ENCODE peak calls at places on chromosomes 16 and 17, in five cellular contexts. G is lower lobe of right lung, C is heart left ventricle, H is uterus, X is breast epithelium. Q is an unnamed sample. For H3K4me1, the result is how much of the 10 kb centered on the place peaks cover.

GRCh38 chr16:84884311-84885023 is 64.7 kb downstream of the CRISPLD2 start:
- DNase-seq in G (no peak), C (peak), X (peak), H (no peak), Q (no peak)

GRCh38 chr17:67046398-67046797 is 2.0 kb downstream of the CACNG1 start:
- DNase-seq in C (no peak), H (no peak), G (no peak), X (no peak), Q (no peak)

GRCh38 chr17:73874008-73874407 is 229.8 kb upstream of the SDK2 start:
- DNase-seq in X (no peak), C (no peak), G (no peak), H (no peak), Q (no peak)

GRCh38 chr17:49511810-49512209 is 16.7 kb downstream of the NGFR start:
- DNase-seq in C (no peak), H (no peak), X (no peak), G (no peak), Q (no peak)

GRCh38 chr16:72246423-72246822 is 74.5 kb upstream of the PMFBP1 start:
- DNase-seq in H (no peak), C (no peak), X (no peak), G (no peak), Q (no peak)

GRCh38 chr17:77555741-77556291 is 402.7 kb upstream of the TNRC6C start:
- DNase-seq in G (peak), C (peak), H (no peak), X (peak), Q (no peak)

GRCh38 chr16:88453621-88454314 is 688 bp downstream of the ZFPM1 start:
- DNase-seq in G (no peak), X (no peak), H (no peak), C (no peak), Q (peak)

GRCh38 chr17:63082273-63082861 is 116.3 kb downstream of the TANC2 start:
- DNase-seq in X (no peak), C (no peak), G (no peak), H (no peak), Q (no peak)

GRCh38 chr17:46192484-46193245 is 564 bp downstream of the KANSL1 start:
- DNase-seq in H (peak), C (peak), G (peak), X (peak), Q (peak)

GRCh38 chr16:48576927-48577326 is 33.1 kb downstream of the N4BP1 start:
- DNase-seq in G (no peak), X (no peak), C (no peak), H (no peak), Q (no peak)

GRCh38 chr16:15043344-15043743 is 12.5 kb downstream of the NTAN1 start:
- DNase-seq in H (no peak), C (no peak), G (no peak), X (no peak), Q (no peak)

GRCh38 chr16:88732172-88732960 is 26.1 kb downstream of the CTU2 start:
- DNase-seq in G (no peak), C (no peak), H (no peak), X (no peak), Q (no peak)

GRCh38 chr16:24721830-24722238 is 7.6 kb upstream of the TNRC6A start:
- DNase-seq in H (no peak), X (no peak), G (no peak), C (no peak), Q (no peak)

DNA sequence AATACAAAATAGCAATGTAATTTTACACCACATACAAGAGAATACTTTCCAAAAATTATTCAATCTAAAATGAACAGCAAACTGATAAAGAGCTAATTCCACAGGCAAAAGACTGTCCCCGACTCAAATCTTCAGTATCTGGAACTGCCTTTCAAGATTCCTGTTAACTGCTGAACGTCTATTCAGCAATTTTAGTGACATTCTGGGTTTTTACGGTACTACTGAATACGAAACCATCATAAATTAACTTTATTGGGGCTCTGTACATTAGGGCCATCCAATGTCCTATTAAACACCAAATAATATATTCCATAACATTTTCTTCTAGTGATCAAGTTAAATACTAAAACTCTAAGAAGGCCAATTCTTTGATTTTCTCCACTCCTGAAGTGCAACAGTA is 1.6 kb downstream of the FBXL20 start:
- DNase-seq in C (no peak), G (no peak), X (no peak), H (no peak), Q (no peak)
- H3K4me1 ChIP-seq in C (under half), G (under half), X (under half), H (under half), Q (under half)

DNA sequence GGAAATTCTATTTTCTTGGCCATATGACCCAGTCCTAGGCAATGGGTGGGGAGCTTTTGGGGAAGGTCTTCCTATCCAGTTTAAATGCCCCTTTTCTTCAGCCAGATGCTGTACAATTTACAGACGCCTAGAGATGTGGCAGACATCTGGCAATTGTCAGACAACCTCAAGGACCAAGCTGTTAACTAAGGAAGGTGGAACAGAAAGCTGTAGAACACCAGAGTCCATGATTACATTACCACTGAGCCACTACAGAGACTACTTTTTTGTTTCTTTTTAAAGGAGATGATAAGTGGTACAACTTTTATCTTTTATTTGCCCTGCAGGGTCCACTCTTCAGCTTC is 21.1 kb upstream of the CORO6 start:
- DNase-seq in H (no peak), G (no peak), C (no peak), X (no peak), Q (no peak)
- H3K4me1 ChIP-seq in H (under half), G (half or more), C (half or more), X (under half), Q (under half)

DNA sequence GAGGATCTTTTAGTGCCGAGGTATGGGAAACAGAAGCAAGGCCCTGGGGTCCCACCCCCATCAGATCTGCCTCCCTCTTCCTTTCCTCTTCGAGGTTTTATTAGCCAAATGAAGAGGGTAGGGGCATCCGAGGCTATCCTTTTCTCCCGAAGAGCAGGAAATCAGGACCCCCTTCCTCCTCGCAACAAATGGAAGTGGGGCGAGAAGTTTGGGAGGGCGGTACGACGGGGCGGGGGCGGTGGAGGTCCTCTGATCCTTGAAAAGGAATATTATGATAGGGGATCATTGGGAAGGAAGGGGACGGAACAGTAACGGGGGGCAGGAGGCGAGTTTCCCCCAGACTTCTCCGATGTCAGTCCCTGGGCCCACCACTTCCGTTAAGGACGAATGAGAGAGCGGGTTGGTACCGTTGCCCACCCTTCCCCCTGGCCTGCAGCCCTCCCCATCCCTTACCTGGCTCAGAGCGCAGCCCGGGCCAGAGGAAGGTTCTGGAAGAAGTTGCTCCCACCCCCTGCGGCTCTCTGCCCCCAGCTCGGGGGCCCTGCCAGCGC is 309 bp downstream of the FOXJ1 start:
- DNase-seq in C (no peak), H (no peak), G (no peak), X (no peak), Q (no peak)
- H3K4me1 ChIP-seq in C (under half), H (under half), G (under half), X (under half), Q (half or more)

DNA sequence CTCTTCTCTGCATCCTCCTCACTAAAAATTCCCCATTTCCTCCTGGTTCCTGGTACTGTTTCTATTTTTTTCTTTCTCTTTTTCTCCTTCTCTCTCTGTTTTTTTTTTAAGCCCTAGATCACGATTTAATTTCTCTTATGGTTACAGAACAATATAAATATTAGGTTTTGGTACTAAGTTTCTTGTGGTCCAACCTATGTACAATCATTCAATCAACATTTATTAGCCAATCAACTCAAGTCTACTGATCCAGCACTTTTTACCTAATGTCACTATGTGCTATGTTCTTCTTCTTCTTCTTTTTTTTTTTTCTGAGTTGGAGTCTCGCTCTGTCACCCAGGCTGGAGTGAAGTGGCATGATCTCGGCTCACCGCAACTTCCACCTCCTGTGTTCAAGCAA is 12.6 kb downstream of the RTN4RL1 start:
- DNase-seq in G (no peak), C (no peak), X (no peak), H (no peak), Q (no peak)
- H3K4me1 ChIP-seq in G (under half), C (under half), X (under half), H (under half), Q (under half)

GRCh38 chr17:42016952-42017865 is at the start of gene DNAJC7:
- DNase-seq in C (peak), G (peak), H (peak), X (peak), Q (peak)

GRCh38 chr17:42018339-42018738 is 1.1 kb upstream of the DNAJC7 start:
- DNase-seq in G (no peak), H (no peak), C (no peak), X (no peak), Q (no peak)

GRCh38 chr17:42017866-42018200 is 594 bp upstream of the DNAJC7 start:
- DNase-seq in C (no peak), G (no peak), X (no peak), H (no peak), Q (no peak)

GRCh38 chr17:42018988-42019387 is 902 bp upstream of the NKIRAS2 start:
- DNase-seq in H (no peak), C (no peak), G (no peak), X (no peak), Q (no peak)

DNA sequence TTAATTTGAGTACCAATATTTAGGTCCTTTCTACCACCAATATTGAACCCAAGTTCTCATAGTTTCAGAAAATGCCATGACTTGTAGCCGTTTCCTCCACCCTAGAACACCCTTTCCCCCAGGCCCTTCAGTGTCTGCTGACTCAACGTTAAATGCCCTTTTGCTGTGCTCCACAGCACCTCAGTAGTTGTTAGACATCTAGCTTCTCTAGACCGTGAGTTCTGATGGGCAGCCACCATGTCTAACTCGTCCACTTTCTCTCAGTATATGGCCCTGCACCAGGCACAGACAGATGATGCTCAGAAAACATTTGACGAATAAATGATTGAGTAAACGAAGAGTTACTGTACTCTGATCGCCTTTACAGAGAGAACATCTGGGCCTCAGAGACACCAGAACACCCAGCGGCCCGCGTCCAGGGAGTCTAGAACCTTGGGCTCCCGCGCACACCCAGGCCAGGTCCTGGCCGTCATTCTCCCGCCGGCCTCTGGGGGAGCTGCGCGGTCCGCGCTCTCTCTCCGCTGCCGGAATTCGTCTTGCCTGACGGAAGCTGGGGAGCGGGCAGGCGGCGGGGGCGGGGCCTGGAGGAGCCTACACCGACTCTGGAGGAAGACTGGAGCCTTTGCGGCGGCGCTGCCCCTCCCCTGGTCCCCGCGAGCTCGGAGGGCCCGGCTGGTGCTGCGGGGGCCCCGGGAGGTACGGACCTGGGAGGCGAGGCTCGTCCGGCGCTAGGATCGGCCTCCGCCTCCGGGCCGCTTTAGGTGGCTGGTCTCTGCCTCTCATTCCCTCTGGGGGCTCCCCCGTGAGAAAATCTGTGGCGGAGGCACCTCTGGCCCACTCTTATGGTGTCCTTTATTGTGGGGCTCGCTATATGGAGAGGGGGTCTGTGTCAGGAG is at the start of gene NKIRAS2:
- DNase-seq in G (peak), C (peak), X (peak), H (peak), Q (peak)
- H3K4me1 ChIP-seq in G (half or more), C (under half), X (under half), H (under half), Q (half or more)

GRCh38 chr17:17924131-17924856 is 47.9 kb downstream of the TOM1L2 start:
- DNase-seq in H (no peak), C (no peak), X (no peak), G (no peak), Q (no peak)

GRCh38 chr17:17921192-17922082 is 50.8 kb downstream of the TOM1L2 start:
- DNase-seq in H (peak), X (peak), C (peak), G (no peak), Q (no peak)

GRCh38 chr17:17924857-17925250 is 47.3 kb downstream of the TOM1L2 start:
- DNase-seq in X (no peak), G (no peak), C (no peak), H (no peak), Q (no peak)

GRCh38 chr17:17919169-17920107 is 52.8 kb downstream of the TOM1L2 start:
- DNase-seq in H (peak), X (peak), G (peak), C (peak), Q (peak)

DNA sequence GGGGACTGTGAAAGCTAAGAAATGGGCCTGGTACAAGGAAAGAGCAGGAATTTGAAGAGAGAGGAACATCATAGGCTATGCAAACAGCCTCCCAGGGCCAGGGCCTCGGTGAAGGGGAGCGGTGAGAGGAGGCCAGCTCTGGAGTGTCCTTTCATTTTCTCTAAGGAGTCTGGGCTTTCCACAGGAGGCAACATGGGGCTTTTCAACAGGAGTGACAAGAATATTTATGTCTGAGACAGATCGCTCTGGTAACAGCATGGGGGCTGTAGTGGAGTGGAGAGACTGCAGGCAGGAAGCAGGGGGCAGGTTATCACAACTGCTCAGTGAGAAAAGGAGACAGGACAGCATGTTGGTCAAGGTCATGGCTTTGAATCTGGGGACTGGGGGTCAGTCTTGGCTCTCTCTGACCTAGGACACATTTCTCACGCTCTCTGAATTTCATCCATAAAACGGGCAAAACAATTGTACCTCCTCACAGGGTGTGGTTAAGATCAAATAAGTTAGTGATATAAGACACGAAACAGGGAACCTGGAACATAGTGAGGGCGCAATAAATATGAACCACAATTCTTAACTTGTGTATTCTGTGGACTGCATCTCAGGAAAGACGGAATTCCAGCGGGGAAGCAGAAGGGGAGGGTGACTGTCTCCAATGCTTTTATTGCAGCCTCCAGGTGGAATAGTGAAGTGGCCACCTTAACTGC is 49.9 kb downstream of the TOM1L2 start:
- DNase-seq in G (no peak), H (peak), C (no peak), X (no peak), Q (no peak)
- H3K4me1 ChIP-seq in G (half or more), H (under half), C (under half), X (under half), Q (under half)

DNA sequence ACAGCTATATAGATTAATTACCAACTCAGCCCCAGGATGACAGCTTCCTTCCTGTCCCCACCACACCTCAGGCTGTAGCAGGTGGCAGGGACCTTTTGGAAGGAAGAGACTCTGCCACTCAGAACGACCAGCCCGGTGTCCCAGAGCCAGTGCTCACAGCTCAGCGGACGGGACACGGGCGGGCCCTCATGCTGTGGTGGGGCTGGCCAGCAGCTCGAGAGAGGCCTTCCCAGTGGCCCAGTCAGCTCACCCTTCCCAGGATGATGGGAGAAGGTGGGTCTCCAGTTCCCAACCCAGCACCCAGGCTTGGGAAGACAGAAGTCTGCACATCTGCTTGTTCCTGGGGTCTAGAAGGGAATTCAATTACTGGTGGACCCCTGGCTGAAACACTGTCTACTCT is 10.5 kb downstream of the NUDT16L1 start:
- DNase-seq in H (no peak), C (no peak), G (no peak), X (no peak), Q (peak)
- H3K4me1 ChIP-seq in H (under half), C (under half), G (under half), X (under half), Q (under half)

GRCh38 chr17:76496464-76496863 is 4.8 kb downstream of the RHBDF2 start:
- DNase-seq in H (no peak), C (no peak), X (no peak), G (no peak), Q (no peak)
- H3K4me1 ChIP-seq in H (under half), C (under half), X (under half), G (half or more), Q (half or more)

DNA sequence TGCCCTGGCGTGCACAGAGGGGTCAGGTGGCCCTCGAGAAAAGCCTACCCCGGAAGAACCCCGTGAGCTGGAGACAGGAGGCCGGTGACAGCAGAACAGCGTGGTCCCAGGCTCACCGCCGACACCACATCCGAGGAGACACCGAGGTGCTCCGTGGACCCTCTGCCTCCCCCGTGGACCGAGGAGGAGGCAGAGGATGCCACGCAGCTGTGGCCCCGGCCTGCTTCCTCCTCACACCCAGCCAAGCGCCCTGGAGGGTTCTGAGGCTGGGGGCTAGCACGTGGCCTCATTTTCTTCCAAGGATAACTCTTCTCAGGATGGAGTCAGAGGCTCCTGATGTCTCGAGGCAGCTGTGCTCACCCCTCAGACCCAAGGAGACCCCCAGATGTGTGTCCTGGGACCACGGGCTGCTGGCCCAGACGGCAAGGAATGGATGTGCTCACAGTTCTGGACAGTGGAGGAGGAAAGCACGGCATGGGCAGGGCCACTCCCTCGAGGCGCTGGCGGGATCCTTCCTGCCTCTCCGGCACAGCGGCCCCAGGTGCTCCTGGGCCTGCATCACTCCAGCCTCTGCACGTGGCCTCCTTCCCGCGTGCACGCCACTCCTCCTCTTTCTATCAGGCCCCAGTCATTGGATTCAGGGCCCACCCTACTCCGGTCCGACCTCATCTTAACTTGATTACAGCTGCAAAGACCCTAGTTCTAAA is 4.4 kb upstream of the PVALEF start:
- DNase-seq in H (no peak), C (no peak), X (no peak), G (peak), Q (no peak)
- H3K4me1 ChIP-seq in H (under half), C (under half), X (under half), G (under half), Q (under half)

DNA sequence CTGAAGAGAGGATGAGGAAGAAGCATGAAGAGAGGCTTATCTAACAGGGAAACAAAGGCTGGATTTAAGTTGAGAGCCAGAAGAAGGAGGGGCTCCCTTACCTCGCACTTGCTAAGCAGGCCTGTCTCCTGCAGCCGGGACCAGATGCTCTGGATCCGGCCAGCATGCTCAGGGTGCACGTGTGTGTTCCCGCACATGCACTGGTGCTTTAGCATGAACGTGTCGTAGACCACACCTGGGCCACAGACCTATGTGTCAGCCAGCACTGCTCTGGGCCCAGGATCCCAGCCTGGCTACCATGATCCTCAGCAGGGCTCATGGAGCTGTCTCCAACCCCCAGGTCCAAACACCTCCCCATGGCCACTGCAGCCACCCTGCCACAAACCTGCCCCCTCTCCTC is 14.4 kb downstream of the G6PC3 start:
- DNase-seq in C (no peak), X (no peak), G (no peak), H (no peak), Q (no peak)
- H3K4me1 ChIP-seq in C (under half), X (under half), G (under half), H (under half), Q (under half)

Q was measured in CD8-positive, alpha-beta memory T cell.